ENCODE peak calls at places on chromosome 18, in nine cellular contexts. F, N, G, Y, O, W, I, V and B are unnamed samples.

GRCh38 chr18:38350141-38350540 is 784.5 kb upstream of the CELF4 start:
- DNase-seq in F (no peak), N (no peak), G (no peak), Y (no peak), O (no peak), W (no peak), I (no peak), V (no peak), B (no peak)

GRCh38 chr18:77990901-77991300 is 741.3 kb downstream of the GALR1 start:
- DNase-seq in F (no peak), N (no peak), G (no peak), Y (no peak), O (no peak), W (no peak), I (no peak), V (no peak), B (no peak)

GRCh38 chr18:12891561-12891960 is 7.5 kb upstream of the PTPN2 start:
- DNase-seq in F (no peak), N (no peak), G (no peak), Y (no peak), O (no peak), W (no peak), I (no peak), V (no peak), B (peak; percentile 61)

GRCh38 chr18:50340078-50340477 is 34.8 kb upstream of the SKA1 start:
- DNase-seq in F (no peak), N (peak; percentile 82), G (no peak), Y (no peak), O (no peak), W (no peak), I (no peak), V (no peak), B (no peak)

GRCh38 chr18:43170586-43170985 is 55.1 kb upstream of the RIT2 start:
- DNase-seq in F (no peak), N (peak; percentile 50), G (no peak), Y (no peak), O (no peak), W (no peak), I (no peak), V (no peak), B (no peak)

GRCh38 chr18:63346031-63346430 is 21.0 kb downstream of the KDSR start:
- DNase-seq in F (no peak), N (no peak), G (no peak), Y (no peak), O (peak; percentile 64), W (peak; percentile 19), I (no peak), V (no peak), B (no peak)

GRCh38 chr18:49055196-49055595 is 104.4 kb upstream of the SMAD7 start:
- DNase-seq in F (no peak), N (no peak), G (no peak), Y (no peak), O (no peak), W (no peak), I (no peak), V (no peak), B (no peak)

GRCh38 chr18:48090702-48091101 is 160.2 kb upstream of the SMAD2 start:
- DNase-seq in F (no peak), N (no peak), G (no peak), Y (no peak), O (no peak), W (no peak), I (no peak), V (no peak), B (no peak)

GRCh38 chr18:49754866-49755265 is 58.5 kb downstream of the ACAA2 start:
- DNase-seq in F (no peak), N (no peak), G (no peak), Y (no peak), O (peak; percentile 10), W (no peak), I (no peak), V (no peak), B (no peak)

GRCh38 chr18:68735498-68736343 is 20.8 kb upstream of the TMX3 start:
- DNase-seq in F (peak; percentile 47), N (peak; percentile 68), G (peak; percentile 52), Y (peak; percentile 23), O (peak; percentile 82), W (peak; percentile 52), I (peak; percentile 14), V (peak; percentile 58), B (peak; percentile 66)

GRCh38 chr18:2515908-2516625 is 55.2 kb downstream of the METTL4 start:
- DNase-seq in F (peak; percentile 11), N (no peak), G (no peak), Y (peak; percentile 61), O (peak; percentile 95), W (peak; percentile 35), I (peak; percentile 65), V (no peak), B (peak; percentile 98)

GRCh38 chr18:2513616-2514015 is 57.7 kb downstream of the METTL4 start:
- DNase-seq in F (no peak), N (no peak), G (no peak), Y (no peak), O (no peak), W (no peak), I (no peak), V (no peak), B (peak; percentile 56)

GRCh38 chr18:2522112-2522511 is 49.2 kb downstream of the METTL4 start:
- DNase-seq in F (no peak), N (no peak), G (no peak), Y (no peak), O (no peak), W (no peak), I (no peak), V (no peak), B (no peak)

GRCh38 chr18:2515408-2515807 is 55.9 kb downstream of the METTL4 start:
- DNase-seq in F (no peak), N (no peak), G (no peak), Y (peak; percentile 21), O (peak; percentile 89), W (no peak), I (no peak), V (no peak), B (peak; percentile 94)

DNA sequence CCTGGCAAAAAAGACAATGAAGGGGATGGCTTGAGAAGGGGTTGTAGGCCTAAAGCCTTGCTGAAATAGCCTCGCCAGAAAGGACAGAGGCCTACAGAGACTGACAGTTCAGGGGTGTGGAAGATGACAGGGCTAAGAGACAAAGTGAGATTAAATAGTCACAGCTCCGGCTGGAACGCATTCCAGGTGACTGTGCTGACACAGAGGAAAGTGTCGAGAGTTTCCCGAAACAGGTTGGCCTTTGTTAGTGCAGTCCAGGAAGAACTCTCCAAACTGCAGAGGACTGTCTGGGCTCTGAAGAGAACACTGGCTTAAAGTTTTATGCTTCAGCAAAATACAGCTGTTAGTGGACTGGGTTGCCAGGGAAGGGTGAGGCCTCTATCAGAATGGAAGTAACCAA is 52.8 kb downstream of the METTL4 start:
- DNase-seq in F (no peak), N (no peak), G (no peak), Y (no peak), O (no peak), W (peak; percentile 29), I (no peak), V (no peak), B (no peak)
- H2AFZ ChIP-seq in F (no peak overlapping the region), N (no peak overlapping the region), G (no peak overlapping the region), Y (no peak overlapping the region), O (no peak overlapping the region), W (no peak overlapping the region), I (no peak overlapping the region), V (no peak overlapping the region), B (no peak overlapping the region)

GRCh38 chr18:56217406-56217805 is 421.0 kb downstream of the TXNL1 start:
- DNase-seq in F (no peak), N (no peak), G (no peak), Y (no peak), O (peak; percentile 38), W (no peak), I (no peak), V (no peak), B (no peak)

GRCh38 chr18:56226025-56226424 is 412.4 kb downstream of the TXNL1 start:
- DNase-seq in F (no peak), N (no peak), G (no peak), Y (no peak), O (no peak), W (no peak), I (no peak), V (no peak), B (no peak)

GRCh38 chr18:56221195-56222065 is 417.0 kb downstream of the TXNL1 start:
- DNase-seq in F (no peak), N (no peak), G (no peak), Y (no peak), O (peak; percentile 39), W (no peak), I (no peak), V (no peak), B (peak; percentile 62)
- TF ChIP-seq EZH2phosphoT487 in F (no peak), N (no peak), G (no peak), Y (no peak), O (no peak), W (no peak), I (no peak), V (no peak), B (no peak)

DNA sequence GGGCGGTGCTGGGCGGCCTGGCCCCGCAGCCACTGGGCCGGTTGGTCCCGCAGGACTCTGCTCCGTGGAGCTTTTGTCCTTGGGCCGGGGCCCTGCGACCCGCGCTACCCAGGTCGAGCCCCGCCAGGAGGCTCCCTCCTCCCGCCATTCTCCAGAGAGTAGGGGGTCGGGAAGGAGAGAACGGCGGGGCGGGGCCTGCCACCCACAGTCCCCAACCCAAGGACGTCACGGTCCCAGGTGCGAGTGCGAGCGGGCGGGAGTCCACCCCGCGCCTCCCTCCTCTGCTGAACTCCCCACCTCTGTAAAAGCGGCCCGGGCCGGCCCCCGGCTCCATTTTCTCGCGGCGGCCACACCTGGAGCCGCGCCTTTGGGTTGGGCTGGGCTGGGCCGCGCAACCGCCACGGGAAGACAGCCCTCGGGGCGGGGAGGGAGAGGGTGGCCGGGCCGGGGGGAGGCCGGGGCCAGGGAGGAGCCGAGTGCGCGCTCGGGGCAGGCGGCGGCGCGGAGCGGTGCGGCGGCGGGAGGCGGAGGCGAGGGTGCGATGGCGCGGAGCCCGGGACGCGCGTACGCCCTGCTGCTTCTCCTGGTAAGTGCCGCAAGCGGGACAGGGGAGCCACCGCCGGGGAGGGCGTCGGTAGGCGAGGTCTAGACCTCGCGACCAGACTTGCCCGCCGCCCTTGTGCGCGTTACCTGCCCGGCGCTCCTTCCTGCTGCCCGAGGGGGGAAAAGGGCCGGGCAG is at the start of gene DSG2:
- DNase-seq in F (peak; percentile 67), N (peak; percentile 90), G (peak; percentile 85), Y (no peak), O (peak; percentile 24), W (peak; percentile 91), I (no peak), V (peak; percentile 72), B (peak; percentile 59)
- H2AFZ ChIP-seq in F (peak within 1 kb of the TSS; percentile 92), N (peak within 1 kb of the TSS; percentile 95), G (peak within 1 kb of the TSS; percentile 93), Y (no peak within 1 kb of the TSS), O (peak within 1 kb of the TSS; percentile 34), W (peak within 1 kb of the TSS; percentile 96), I (no peak within 1 kb of the TSS), V (peak within 1 kb of the TSS; percentile 63), B (peak within 1 kb of the TSS; percentile 69)

DNA sequence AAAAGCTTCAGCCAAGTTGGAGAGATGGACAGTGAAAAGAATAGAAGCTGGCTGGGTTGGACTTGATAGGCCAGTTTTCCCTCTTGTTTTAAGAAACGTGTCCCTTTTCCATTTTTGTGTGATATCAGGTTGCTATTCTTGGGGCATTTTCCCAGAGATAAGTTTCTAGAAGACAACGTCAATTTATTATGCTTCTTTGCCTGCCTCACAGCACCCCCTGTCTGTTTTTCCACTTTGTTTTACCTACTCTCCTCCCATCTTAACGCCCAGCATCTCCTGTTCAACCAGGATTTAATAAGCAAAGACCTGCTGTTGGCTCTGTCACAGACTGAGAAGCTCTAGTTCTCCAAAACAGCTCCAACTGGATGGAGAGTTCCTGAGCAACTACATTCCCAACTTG is 317.8 kb upstream of the ZNF521 start:
- DNase-seq in F (no peak), N (peak; percentile 43), G (peak; percentile 19), Y (no peak), O (peak; percentile 27), W (no peak), I (no peak), V (no peak), B (no peak)
- TF ChIP-seq EZH2phosphoT487 in F (no peak), N (no peak), G (no peak), Y (no peak), O (no peak), W (no peak), I (no peak), V (no peak), B (no peak)